ENCODE peak calls at places on chromosomes 7 and 10, in five cellular contexts. M, N, C, A and S are unnamed samples.

GRCh38 chr7:158424531-158424930 is 163.1 kb downstream of the PTPRN2 start:
- DNase-seq in M (no peak), N (no peak), C (no peak), A (no peak), S (no peak)

GRCh38 chr7:69115788-69116187 is 482.5 kb upstream of the AUTS2 start:
- DNase-seq in M (no peak), N (no peak), C (no peak), A (no peak), S (no peak)

GRCh38 chr10:29850371-29850770 is 209.0 kb downstream of the JCAD start:
- DNase-seq in M (no peak), N (no peak), C (no peak), A (no peak), S (no peak)

GRCh38 chr10:26628395-26628794 is 69.1 kb upstream of the PDSS1 start:
- DNase-seq in M (no peak), N (no peak), C (no peak), A (no peak), S (no peak)

GRCh38 chr7:7895754-7896153 is 72.8 kb upstream of the GLCCI1 start:
- DNase-seq in M (no peak), N (no peak), C (no peak), A (no peak), S (no peak)

GRCh38 chr10:96371356-96371755 is 12.6 kb upstream of the OPALIN start:
- DNase-seq in M (no peak), N (no peak), C (no peak), A (no peak), S (no peak)

GRCh38 chr10:95289003-95289920 is 1.5 kb downstream of the PDLIM1 start:
- DNase-seq in M (no peak), N (no peak), C (no peak), A (no peak), S (no peak)

GRCh38 chr7:102089175-102090098 is 197.2 kb upstream of the SH2B2 start:
- DNase-seq in M (no peak), N (no peak), C (no peak), A (no peak), S (no peak)

GRCh38 chr10:44253769-44254462 is 131.0 kb downstream of the CXCL12 start:
- DNase-seq in M (peak; percentile 79), N (peak; percentile 64), C (no peak), A (peak; percentile 75), S (no peak)

GRCh38 chr10:54983255-54983654 is 182.2 kb upstream of the PCDH15 start:
- DNase-seq in M (no peak), N (no peak), C (no peak), A (no peak), S (no peak)

GRCh38 chr10:23514321-23514720 is 75.4 kb downstream of the OTUD1 start:
- DNase-seq in M (no peak), N (no peak), C (no peak), A (no peak), S (no peak)

GRCh38 chr10:23517155-23517554 is 78.3 kb downstream of the OTUD1 start:
- DNase-seq in M (no peak), N (no peak), C (no peak), A (no peak), S (no peak)

GRCh38 chr10:23512355-23513058 is 73.6 kb downstream of the OTUD1 start:
- DNase-seq in M (no peak), N (no peak), C (peak; percentile 43), A (no peak), S (no peak)

GRCh38 chr10:23521735-23522134 is 82.9 kb downstream of the OTUD1 start:
- DNase-seq in M (no peak), N (no peak), C (no peak), A (no peak), S (no peak)

GRCh38 chr10:23516530-23516929 is 77.7 kb downstream of the OTUD1 start:
- DNase-seq in M (no peak), N (no peak), C (no peak), A (no peak), S (peak; percentile 10)
- TF ChIP-seq CTCF in M (no peak), N (no peak), C (peak; percentile 77), A (peak; percentile 37), S (peak; percentile 52)

GRCh38 chr10:116690356-116691078 is 51.8 kb downstream of the HSPA12A start:
- DNase-seq in M (no peak), N (peak; percentile 42), C (no peak), A (peak; percentile 58), S (peak; percentile 41)
- TF ChIP-seq CTCF in M (peak; percentile 36), N (peak; percentile 41), C (no peak), A (peak; percentile 45), S (no peak)

DNA sequence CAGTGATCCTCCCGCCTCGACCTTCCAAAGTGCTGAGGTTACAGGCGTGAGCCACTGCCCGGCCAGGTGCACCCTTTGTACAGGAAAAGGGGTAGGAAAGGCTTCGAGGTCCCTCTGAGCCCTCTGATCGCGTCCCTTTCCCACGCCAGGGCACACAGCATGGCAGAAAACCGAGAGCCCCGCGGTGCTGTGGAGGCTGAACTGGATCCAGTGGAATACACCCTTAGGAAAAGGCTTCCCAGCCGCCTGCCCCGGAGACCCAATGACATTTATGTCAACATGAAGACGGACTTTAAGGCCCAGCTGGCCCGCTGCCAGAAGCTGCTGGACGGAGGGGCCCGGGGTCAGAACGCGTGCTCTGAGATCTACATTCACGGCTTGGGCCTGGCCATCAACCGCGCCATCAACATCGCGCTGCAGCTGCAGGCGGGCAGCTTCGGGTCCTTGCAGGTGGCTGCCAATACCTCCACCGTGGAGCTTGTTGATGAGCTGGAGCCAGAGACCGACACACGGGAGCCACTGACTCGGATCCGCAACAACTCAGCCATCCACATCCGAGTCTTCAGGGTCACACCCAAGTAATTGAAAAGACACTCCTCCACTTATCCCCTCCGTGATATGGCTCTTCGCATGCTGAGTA is 871 bp downstream of the POP7 start:
- DNase-seq in M (peak; percentile 69), N (no peak), C (no peak), A (no peak), S (peak; percentile 27)
- TF ChIP-seq CTCF in M (no peak), N (no peak), C (no peak), A (no peak), S (no peak)

DNA sequence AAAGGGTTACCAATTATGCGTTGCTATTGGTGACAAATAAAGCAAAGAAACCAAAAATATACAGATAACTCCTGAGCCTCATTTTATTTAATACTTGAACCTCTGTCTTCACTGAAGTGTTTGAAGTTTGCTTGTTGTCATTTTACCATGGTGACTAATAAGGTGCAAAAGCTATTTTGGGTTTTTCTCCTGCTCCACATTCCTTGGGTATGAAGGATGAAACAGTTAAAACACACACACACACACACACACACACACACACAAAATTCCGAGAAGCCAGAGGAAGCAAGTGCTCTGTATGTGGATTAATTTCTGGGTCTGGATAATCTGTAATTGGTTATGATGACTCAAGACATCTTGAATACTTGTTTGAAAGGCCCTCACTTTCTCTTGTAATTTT is 246.4 kb downstream of the COBL start:
- DNase-seq in M (no peak), N (no peak), C (no peak), A (no peak), S (no peak)
- TF ChIP-seq CTCF in M (no peak), N (no peak), C (no peak), A (no peak), S (no peak)

DNA sequence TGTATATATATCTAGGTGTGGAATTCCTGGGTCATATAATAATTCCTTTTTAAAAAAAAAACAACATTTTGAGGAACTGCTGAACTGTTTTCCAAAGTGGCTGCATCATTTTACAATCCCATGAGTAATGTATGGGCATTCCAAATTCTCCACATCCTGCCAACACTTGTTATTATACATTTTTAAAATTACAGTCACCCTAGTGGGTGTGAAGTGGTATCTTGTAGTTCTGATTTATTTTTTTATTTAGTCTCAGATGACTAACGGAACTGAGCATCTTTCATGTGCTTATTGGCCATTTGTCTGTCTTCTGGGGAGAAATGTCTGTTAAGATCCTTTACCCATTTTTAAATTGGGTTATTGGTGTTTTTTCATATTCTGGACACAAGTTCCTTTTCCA is 12.0 kb upstream of the KLHL7 start:
- DNase-seq in M (no peak), N (no peak), C (no peak), A (no peak), S (no peak)
- TF ChIP-seq CTCF in M (no peak), N (no peak), C (no peak), A (no peak), S (no peak)